ENCODE peak calls at places on chromosomes 2 and 18, in four cellular contexts. H is NB4; Q is stimulated activated CD8-positive, alpha-beta memory T cell treated with anti-CD3 and anti-CD28 coated beads, Interleukin-4, amount 100 ng/mL, for 24 hours; W is A549. C is an unnamed sample.

GRCh38 chr18:27696148-27696547 is 480.8 kb downstream of the CDH2 start:
- DNase-seq in W (no peak), Q (no peak), H (no peak), C (no peak)

GRCh38 chr2:210399440-210400041 is 77.0 kb downstream of the LANCL1 start:
- DNase-seq in W (peak; percentile 11), H (no peak), Q (no peak), C (no peak)

GRCh38 chr2:134982603-134983002 is 64.0 kb downstream of the CCNT2 start:
- DNase-seq in Q (no peak), H (peak; percentile 46), W (no peak), C (no peak)

GRCh38 chr18:57666818-57667497 is 45.3 kb upstream of the NARS1 start:
- DNase-seq in H (peak; percentile 93), Q (no peak), W (peak; percentile 35), C (no peak)

GRCh38 chr2:134778372-134778771 is 59.6 kb upstream of the TMEM163 start:
- DNase-seq in W (peak; percentile 7), H (no peak), Q (no peak), C (no peak)

GRCh38 chr2:65231121-65231520 is 3.5 kb downstream of the ACTR2 start:
- DNase-seq in W (no peak), Q (no peak), H (no peak), C (peak; percentile 47)

GRCh38 chr2:141399270-141399669 is 731.5 kb downstream of the LRP1B start:
- DNase-seq in H (peak; percentile 11), W (peak; percentile 36), Q (no peak), C (peak; percentile 24)

GRCh38 chr2:129883121-129883520 is 96.3 kb upstream of the RAB6C start:
- DNase-seq in Q (no peak), H (no peak), W (no peak), C (no peak)

GRCh38 chr18:62365420-62365819 is 40.3 kb downstream of the TNFRSF11A start:
- DNase-seq in H (no peak), W (no peak), Q (no peak), C (no peak)

GRCh38 chr2:39483530-39483929 is 46.4 kb upstream of the MAP4K3 start:
- DNase-seq in Q (no peak), W (no peak), H (no peak), C (no peak)

GRCh38 chr2:45354776-45355175 is 256.3 kb downstream of the SRBD1 start:
- DNase-seq in W (no peak), H (no peak), Q (no peak), C (peak; percentile 58)

GRCh38 chr2:237510502-237511217 is 23.6 kb downstream of the MLPH start:
- DNase-seq in W (no peak), H (no peak), Q (no peak), C (no peak)

GRCh38 chr2:239429473-239430350 is 28.9 kb upstream of the HDAC4 start:
- DNase-seq in H (no peak), W (no peak), Q (no peak), C (no peak)

GRCh38 chr2:34241905-34242740 is 643.0 kb upstream of the FAM98A start:
- DNase-seq in Q (no peak), H (no peak), W (no peak), C (no peak)

GRCh38 chr18:36025025-36025424 is 42.3 kb downstream of the RPRD1A start:
- DNase-seq in Q (no peak), W (no peak), H (no peak), C (no peak)

GRCh38 chr2:17309741-17310339 is 208.4 kb downstream of the RAD51AP2 start:
- DNase-seq in Q (no peak), W (peak; percentile 81), H (peak; percentile 64), C (peak; percentile 48)

GRCh38 chr18:58947136-58947732 is 82.6 kb downstream of the ZNF532 start:
- DNase-seq in Q (no peak), W (no peak), H (no peak), C (no peak)

C was measured in RCC 7860.